ENCODE peak calls at places on chromosomes 4 and X, in four cellular contexts. One of them, this sample, is unnamed.

GRCh38 chr4:21242163-21242562 is 541.9 kb downstream of the PACRGL start:
- DNase-seq in sigmoid colon: no peak
- DNase-seq in IMR-90: no peak
- DNase-seq in colonic mucosa: no peak
- DNase-seq in this sample: no peak

GRCh38 chrX:40778861-40779575 is 43.7 kb upstream of the MED14 start:
- DNase-seq in sigmoid colon: no peak
- DNase-seq in IMR-90: peak
- DNase-seq in colonic mucosa: no peak
- DNase-seq in this sample: no peak

GRCh38 chr4:121794505-121795192 is 6.5 kb upstream of the EXOSC9 start:
- DNase-seq in sigmoid colon: no peak
- DNase-seq in IMR-90: no peak
- DNase-seq in colonic mucosa: no peak
- DNase-seq in this sample: no peak

GRCh38 chr4:3111461-3111860 is 37.0 kb downstream of the HTT start:
- DNase-seq in sigmoid colon: no peak
- DNase-seq in IMR-90: peak
- DNase-seq in colonic mucosa: no peak
- DNase-seq in this sample: no peak

GRCh38 chrX:49184294-49185061 is 1.7 kb downstream of the PRICKLE3 start:
- DNase-seq in sigmoid colon: peak
- DNase-seq in IMR-90: peak
- DNase-seq in colonic mucosa: peak
- DNase-seq in this sample: no peak

GRCh38 chrX:85897376-85898110 is 149.8 kb downstream of the CHM start:
- DNase-seq in sigmoid colon: no peak
- DNase-seq in IMR-90: no peak
- DNase-seq in colonic mucosa: no peak
- DNase-seq in this sample: no peak

GRCh38 chr4:45331796-45332195 is 605.4 kb upstream of the GNPDA2 start:
- DNase-seq in sigmoid colon: no peak
- DNase-seq in IMR-90: no peak
- DNase-seq in colonic mucosa: no peak
- DNase-seq in this sample: no peak

GRCh38 chr4:114087596-114088230 is 108.3 kb upstream of the ARSJ start:
- DNase-seq in sigmoid colon: no peak
- DNase-seq in IMR-90: peak
- DNase-seq in colonic mucosa: no peak
- DNase-seq in this sample: peak

GRCh38 chrX:153885208-153885787 is 675 bp downstream of the L1CAM start:
- DNase-seq in sigmoid colon: no peak
- DNase-seq in IMR-90: no peak
- DNase-seq in colonic mucosa: no peak
- DNase-seq in this sample: no peak

GRCh38 chrX:25015486-25016360 is at the start of gene ARX:
- DNase-seq in sigmoid colon: no peak
- DNase-seq in IMR-90: peak
- DNase-seq in colonic mucosa: peak
- DNase-seq in this sample: no peak

GRCh38 chr4:142402925-142403324 is 443.2 kb downstream of the INPP4B start:
- DNase-seq in sigmoid colon: no peak
- DNase-seq in IMR-90: peak
- DNase-seq in colonic mucosa: no peak
- DNase-seq in this sample: no peak

GRCh38 chr4:68366600-68366999 is 16.7 kb upstream of the YTHDC1 start:
- DNase-seq in sigmoid colon: no peak
- DNase-seq in IMR-90: no peak
- DNase-seq in colonic mucosa: no peak
- DNase-seq in this sample: no peak

GRCh38 chr4:48025005-48025404 is 8.4 kb downstream of the NIPAL1 start:
- DNase-seq in sigmoid colon: no peak
- DNase-seq in IMR-90: peak
- DNase-seq in colonic mucosa: no peak
- DNase-seq in this sample: no peak

GRCh38 chr4:94491322-94491721 is 39.6 kb downstream of the PDLIM5 start:
- DNase-seq in sigmoid colon: no peak
- DNase-seq in IMR-90: peak
- DNase-seq in colonic mucosa: no peak
- DNase-seq in this sample: no peak

GRCh38 chr4:88008133-88008621 is 742 bp downstream of the PKD2 start:
- DNase-seq in sigmoid colon: peak
- DNase-seq in IMR-90: peak
- DNase-seq in colonic mucosa: peak
- DNase-seq in this sample: no peak

GRCh38 chrX:133921764-133922389 is 63.5 kb downstream of the GPC3 start:
- DNase-seq in sigmoid colon: no peak
- DNase-seq in IMR-90: peak
- DNase-seq in colonic mucosa: peak
- DNase-seq in this sample: no peak

GRCh38 chrX:7389576-7389975 is 241.6 kb upstream of the PUDP start:
- DNase-seq in sigmoid colon: no peak
- DNase-seq in IMR-90: no peak
- DNase-seq in colonic mucosa: no peak
- DNase-seq in this sample: no peak

GRCh38 chrX:39814391-39814790 is 283.4 kb downstream of the BCOR start:
- DNase-seq in sigmoid colon: no peak
- DNase-seq in IMR-90: peak
- DNase-seq in colonic mucosa: peak
- DNase-seq in this sample: no peak

GRCh38 chrX:113868716-113869115 is 715.2 kb upstream of the HTR2C start:
- DNase-seq in sigmoid colon: no peak
- DNase-seq in IMR-90: no peak
- DNase-seq in colonic mucosa: no peak
- DNase-seq in this sample: no peak

GRCh38 chr4:52949336-52949735 is 87.2 kb downstream of the RASL11B start:
- DNase-seq in sigmoid colon: no peak
- DNase-seq in IMR-90: no peak
- DNase-seq in colonic mucosa: no peak
- DNase-seq in this sample: no peak

GRCh38 chr4:42710761-42711160 is 53.9 kb upstream of the ATP8A1 start:
- DNase-seq in sigmoid colon: no peak
- DNase-seq in IMR-90: no peak
- DNase-seq in colonic mucosa: no peak
- DNase-seq in this sample: no peak

GRCh38 chrX:134753185-134754008 is 95.1 kb upstream of the PLAC1 start:
- DNase-seq in sigmoid colon: no peak
- DNase-seq in IMR-90: peak
- DNase-seq in colonic mucosa: no peak
- DNase-seq in this sample: peak

GRCh38 chr4:112178731-112179130 is 33.5 kb downstream of the FAM241A start:
- DNase-seq in sigmoid colon: no peak
- DNase-seq in IMR-90: no peak
- DNase-seq in colonic mucosa: no peak
- DNase-seq in this sample: no peak

GRCh38 chr4:123858465-123858864 is 461.9 kb downstream of the SPRY1 start:
- DNase-seq in sigmoid colon: no peak
- DNase-seq in IMR-90: no peak
- DNase-seq in colonic mucosa: no peak
- DNase-seq in this sample: no peak

DNA sequence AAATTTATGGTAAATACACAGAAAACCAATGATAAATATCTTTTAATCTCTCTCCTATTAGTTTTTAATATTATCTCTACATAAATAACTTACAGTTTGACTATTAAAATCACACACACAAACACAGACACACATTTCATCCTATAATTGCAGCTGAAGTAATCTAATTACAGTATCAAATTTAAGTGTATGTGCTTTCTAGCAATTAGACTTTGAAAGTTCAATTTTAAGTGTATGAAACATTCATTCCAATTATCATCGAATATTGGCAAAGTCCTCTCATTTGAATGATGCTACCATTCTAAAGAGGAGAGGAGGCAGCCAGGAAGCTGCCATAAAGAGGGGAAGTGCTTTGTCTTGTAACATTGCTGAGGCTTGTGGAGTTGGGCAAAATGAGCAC is 221.2 kb upstream of the PABPC4L start:
- DNase-seq in sigmoid colon: no peak
- DNase-seq in IMR-90: no peak
- DNase-seq in colonic mucosa: no peak
- DNase-seq in this sample: no peak
- TF ChIP-seq CTCF in sigmoid colon: no peak
- TF ChIP-seq CTCF in IMR-90: no peak
- TF ChIP-seq CTCF in colonic mucosa: no peak
- TF ChIP-seq CTCF in this sample: no peak

GRCh38 chrX:9352243-9352642 is 112.6 kb upstream of the TBL1X start:
- DNase-seq in sigmoid colon: no peak
- DNase-seq in IMR-90: no peak
- DNase-seq in colonic mucosa: no peak
- DNase-seq in this sample: no peak

GRCh38 chrX:9354918-9355317 is 109.9 kb upstream of the TBL1X start:
- DNase-seq in sigmoid colon: no peak
- DNase-seq in IMR-90: no peak
- DNase-seq in colonic mucosa: no peak
- DNase-seq in this sample: no peak

GRCh38 chrX:9351112-9351511 is 113.7 kb upstream of the TBL1X start:
- DNase-seq in sigmoid colon: no peak
- DNase-seq in IMR-90: no peak
- DNase-seq in colonic mucosa: no peak
- DNase-seq in this sample: no peak

GRCh38 chrX:9355739-9356138 is 109.1 kb upstream of the TBL1X start:
- DNase-seq in sigmoid colon: no peak
- DNase-seq in IMR-90: no peak
- DNase-seq in colonic mucosa: no peak
- DNase-seq in this sample: no peak

DNA sequence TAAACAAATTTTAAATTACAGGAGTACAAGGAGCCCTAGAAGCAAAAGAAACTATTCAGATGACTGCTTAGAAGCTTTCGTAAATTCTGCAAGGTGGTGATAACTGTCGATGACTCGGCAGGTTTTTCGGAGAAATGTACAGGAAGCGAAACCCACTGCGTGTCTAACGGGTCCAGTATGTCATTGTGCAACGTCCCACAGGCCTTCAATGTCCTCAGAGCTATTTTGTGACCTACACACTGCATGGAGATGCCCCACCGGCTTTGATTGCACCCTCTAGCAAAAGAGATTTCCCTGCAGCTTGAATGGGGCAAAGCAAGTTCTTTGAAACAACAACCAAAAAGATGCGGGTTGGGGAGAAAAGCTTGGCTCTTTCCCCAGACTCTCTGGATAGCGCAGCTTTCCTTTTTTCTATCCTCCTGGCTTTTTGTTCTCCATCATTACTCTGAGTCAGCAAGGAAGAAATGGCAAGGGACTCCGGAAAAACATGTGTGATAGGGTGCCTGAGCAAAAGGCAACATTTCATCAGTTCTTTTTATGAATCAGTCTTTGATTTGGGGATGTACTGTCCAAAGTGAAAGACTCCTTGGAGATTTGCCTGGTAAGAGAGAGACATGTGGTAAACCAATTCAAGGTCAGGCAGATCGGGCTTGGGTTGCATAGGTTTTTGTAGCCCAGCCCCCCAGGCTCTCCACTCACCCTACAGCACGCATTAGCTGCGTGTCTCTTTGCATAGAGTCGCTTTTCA is 112.0 kb upstream of the TBL1X start:
- DNase-seq in sigmoid colon: no peak
- DNase-seq in IMR-90: peak
- DNase-seq in colonic mucosa: peak
- DNase-seq in this sample: peak
- H3K4me3 ChIP-seq in sigmoid colon: no peak
- H3K4me3 ChIP-seq in IMR-90: no peak
- H3K4me3 ChIP-seq in colonic mucosa: no peak
- H3K4me3 ChIP-seq in this sample: no peak

GRCh38 chrX:147333821-147334220 is 519.3 kb upstream of the CXorf51A start:
- DNase-seq in sigmoid colon: no peak
- DNase-seq in IMR-90: no peak
- DNase-seq in colonic mucosa: no peak
- DNase-seq in this sample: no peak
- TF ChIP-seq CTCF in sigmoid colon: no peak
- TF ChIP-seq CTCF in IMR-90: no peak
- TF ChIP-seq CTCF in colonic mucosa: no peak
- TF ChIP-seq CTCF in this sample: no peak

DNA sequence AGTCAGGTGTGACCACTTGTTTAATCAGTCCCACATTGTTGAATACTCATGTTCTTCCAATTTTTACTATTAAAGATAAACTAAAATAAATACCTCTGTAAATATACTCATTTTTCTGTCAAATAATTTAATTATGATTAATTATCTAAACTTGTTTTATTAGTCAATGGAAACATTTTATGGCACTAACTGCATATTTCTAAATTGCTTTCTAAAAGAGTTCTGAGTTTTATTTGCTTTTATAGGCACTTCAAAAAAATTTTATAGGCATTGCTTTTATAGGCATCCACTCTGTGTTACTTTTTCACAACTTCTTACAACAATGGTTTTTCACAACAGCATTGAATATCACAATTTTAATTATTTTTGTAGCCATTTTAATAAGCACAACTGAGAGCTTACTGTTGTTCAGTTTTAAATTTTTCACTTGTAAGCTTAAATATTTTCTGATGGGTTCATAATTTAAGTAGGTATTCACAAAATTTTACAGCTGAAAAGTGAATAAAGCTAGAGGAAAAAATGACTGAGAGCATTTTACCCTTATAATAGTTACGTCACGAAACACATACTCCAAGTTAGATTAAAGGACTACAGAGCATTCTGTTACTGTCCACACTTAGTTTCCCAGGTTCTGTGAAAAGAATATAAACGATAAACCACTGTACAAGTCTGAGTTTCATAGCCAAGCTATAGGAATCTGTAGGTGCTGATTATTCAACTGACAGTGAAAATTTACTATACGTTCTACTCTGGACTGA is 140.8 kb upstream of the ETNPPL start:
- DNase-seq in sigmoid colon: no peak
- DNase-seq in IMR-90: no peak
- DNase-seq in colonic mucosa: no peak
- DNase-seq in this sample: no peak
- H3K4me3 ChIP-seq in sigmoid colon: no peak
- H3K4me3 ChIP-seq in IMR-90: no peak
- H3K4me3 ChIP-seq in colonic mucosa: no peak
- H3K4me3 ChIP-seq in this sample: no peak